ENCODE peak calls at places on chromosome 22, in six cellular contexts. One of them, this sample, is unnamed.

GRCh38 chr22:23408321-23408720 is 171.8 kb downstream of the IGLL1 start:
- DNase-seq in stimulated activated CD4-positive, alpha-beta T cell treated with anti-CD3 and anti-CD28 coated beads, TNF-alpha, amount 100 ng/mL, for 24 hours: no peak
- DNase-seq in left lung: no peak
- DNase-seq in AG04450: no peak
- DNase-seq in upper lobe of right lung: no peak
- DNase-seq in SHP77 treated with DMSO at 0.1 percent for 48 hours: no peak
- DNase-seq in this sample: no peak

GRCh38 chr22:42957544-42957943 is 57.4 kb downstream of the PACSIN2 start:
- DNase-seq in stimulated activated CD4-positive, alpha-beta T cell treated with anti-CD3 and anti-CD28 coated beads, TNF-alpha, amount 100 ng/mL, for 24 hours: no peak
- DNase-seq in left lung: no peak
- DNase-seq in AG04450: no peak
- DNase-seq in upper lobe of right lung: no peak
- DNase-seq in SHP77 treated with DMSO at 0.1 percent for 48 hours: no peak
- DNase-seq in this sample: no peak

GRCh38 chr22:28025333-28025732 is 106.3 kb upstream of the PITPNB start:
- DNase-seq in stimulated activated CD4-positive, alpha-beta T cell treated with anti-CD3 and anti-CD28 coated beads, TNF-alpha, amount 100 ng/mL, for 24 hours: no peak
- DNase-seq in left lung: peak
- DNase-seq in AG04450: no peak
- DNase-seq in upper lobe of right lung: peak
- DNase-seq in SHP77 treated with DMSO at 0.1 percent for 48 hours: no peak
- DNase-seq in this sample: no peak

GRCh38 chr22:47091241-47091691 is 328.8 kb downstream of the TBC1D22A start:
- DNase-seq in stimulated activated CD4-positive, alpha-beta T cell treated with anti-CD3 and anti-CD28 coated beads, TNF-alpha, amount 100 ng/mL, for 24 hours: no peak
- DNase-seq in left lung: no peak
- DNase-seq in AG04450: no peak
- DNase-seq in upper lobe of right lung: no peak
- DNase-seq in SHP77 treated with DMSO at 0.1 percent for 48 hours: no peak
- DNase-seq in this sample: no peak

GRCh38 chr22:35051034-35051535 is 14.9 kb upstream of the ISX start:
- DNase-seq in stimulated activated CD4-positive, alpha-beta T cell treated with anti-CD3 and anti-CD28 coated beads, TNF-alpha, amount 100 ng/mL, for 24 hours: no peak
- DNase-seq in left lung: no peak
- DNase-seq in AG04450: no peak
- DNase-seq in upper lobe of right lung: no peak
- DNase-seq in SHP77 treated with DMSO at 0.1 percent for 48 hours: no peak
- DNase-seq in this sample: no peak

GRCh38 chr22:30882974-30883533 is 85.5 kb downstream of the MORC2 start:
- DNase-seq in stimulated activated CD4-positive, alpha-beta T cell treated with anti-CD3 and anti-CD28 coated beads, TNF-alpha, amount 100 ng/mL, for 24 hours: no peak
- DNase-seq in left lung: no peak
- DNase-seq in AG04450: no peak
- DNase-seq in upper lobe of right lung: peak
- DNase-seq in SHP77 treated with DMSO at 0.1 percent for 48 hours: no peak
- DNase-seq in this sample: no peak

GRCh38 chr22:47309946-47310345 is 547.5 kb downstream of the TBC1D22A start:
- DNase-seq in stimulated activated CD4-positive, alpha-beta T cell treated with anti-CD3 and anti-CD28 coated beads, TNF-alpha, amount 100 ng/mL, for 24 hours: no peak
- DNase-seq in left lung: no peak
- DNase-seq in AG04450: no peak
- DNase-seq in upper lobe of right lung: no peak
- DNase-seq in SHP77 treated with DMSO at 0.1 percent for 48 hours: no peak
- DNase-seq in this sample: no peak

GRCh38 chr22:46801826-46802607 is 39.6 kb downstream of the TBC1D22A start:
- DNase-seq in stimulated activated CD4-positive, alpha-beta T cell treated with anti-CD3 and anti-CD28 coated beads, TNF-alpha, amount 100 ng/mL, for 24 hours: no peak
- DNase-seq in left lung: peak
- DNase-seq in AG04450: no peak
- DNase-seq in upper lobe of right lung: peak
- DNase-seq in SHP77 treated with DMSO at 0.1 percent for 48 hours: no peak
- DNase-seq in this sample: no peak

GRCh38 chr22:43228330-43228729 is 41.4 kb upstream of the TTLL12 start:
- DNase-seq in stimulated activated CD4-positive, alpha-beta T cell treated with anti-CD3 and anti-CD28 coated beads, TNF-alpha, amount 100 ng/mL, for 24 hours: no peak
- DNase-seq in left lung: no peak
- DNase-seq in AG04450: no peak
- DNase-seq in upper lobe of right lung: no peak
- DNase-seq in SHP77 treated with DMSO at 0.1 percent for 48 hours: no peak
- DNase-seq in this sample: no peak

GRCh38 chr22:41779889-41780505 is 20.5 kb upstream of the CCDC134 start:
- DNase-seq in stimulated activated CD4-positive, alpha-beta T cell treated with anti-CD3 and anti-CD28 coated beads, TNF-alpha, amount 100 ng/mL, for 24 hours: no peak
- DNase-seq in left lung: no peak
- DNase-seq in AG04450: no peak
- DNase-seq in upper lobe of right lung: no peak
- DNase-seq in SHP77 treated with DMSO at 0.1 percent for 48 hours: no peak
- DNase-seq in this sample: no peak

GRCh38 chr22:35883028-35883620 is 145.5 kb downstream of the RBFOX2 start:
- DNase-seq in stimulated activated CD4-positive, alpha-beta T cell treated with anti-CD3 and anti-CD28 coated beads, TNF-alpha, amount 100 ng/mL, for 24 hours: no peak
- DNase-seq in left lung: no peak
- DNase-seq in AG04450: no peak
- DNase-seq in upper lobe of right lung: no peak
- DNase-seq in SHP77 treated with DMSO at 0.1 percent for 48 hours: no peak
- DNase-seq in this sample: no peak

GRCh38 chr22:41382098-41382578 is 396 bp downstream of the TEF start:
- DNase-seq in stimulated activated CD4-positive, alpha-beta T cell treated with anti-CD3 and anti-CD28 coated beads, TNF-alpha, amount 100 ng/mL, for 24 hours: peak
- DNase-seq in left lung: peak
- DNase-seq in AG04450: no peak
- DNase-seq in upper lobe of right lung: peak
- DNase-seq in SHP77 treated with DMSO at 0.1 percent for 48 hours: no peak
- DNase-seq in this sample: no peak

GRCh38 chr22:50317178-50317577 is 9.6 kb downstream of the DENND6B start:
- DNase-seq in stimulated activated CD4-positive, alpha-beta T cell treated with anti-CD3 and anti-CD28 coated beads, TNF-alpha, amount 100 ng/mL, for 24 hours: no peak
- DNase-seq in left lung: no peak
- DNase-seq in AG04450: no peak
- DNase-seq in upper lobe of right lung: peak
- DNase-seq in SHP77 treated with DMSO at 0.1 percent for 48 hours: no peak
- DNase-seq in this sample: no peak

GRCh38 chr22:23365961-23366360 is 185.7 kb downstream of the BCR start:
- DNase-seq in stimulated activated CD4-positive, alpha-beta T cell treated with anti-CD3 and anti-CD28 coated beads, TNF-alpha, amount 100 ng/mL, for 24 hours: no peak
- DNase-seq in left lung: no peak
- DNase-seq in AG04450: no peak
- DNase-seq in upper lobe of right lung: no peak
- DNase-seq in SHP77 treated with DMSO at 0.1 percent for 48 hours: no peak
- DNase-seq in this sample: no peak

GRCh38 chr22:30286813-30287625 is 2.3 kb downstream of the CASTOR1 start:
- DNase-seq in stimulated activated CD4-positive, alpha-beta T cell treated with anti-CD3 and anti-CD28 coated beads, TNF-alpha, amount 100 ng/mL, for 24 hours: peak
- DNase-seq in left lung: peak
- DNase-seq in AG04450: no peak
- DNase-seq in upper lobe of right lung: peak
- DNase-seq in SHP77 treated with DMSO at 0.1 percent for 48 hours: peak
- DNase-seq in this sample: no peak

GRCh38 chr22:41523464-41524221 is 20.6 kb downstream of the POLR3H start:
- DNase-seq in stimulated activated CD4-positive, alpha-beta T cell treated with anti-CD3 and anti-CD28 coated beads, TNF-alpha, amount 100 ng/mL, for 24 hours: no peak
- DNase-seq in left lung: no peak
- DNase-seq in AG04450: peak
- DNase-seq in upper lobe of right lung: no peak
- DNase-seq in SHP77 treated with DMSO at 0.1 percent for 48 hours: no peak
- DNase-seq in this sample: no peak

GRCh38 chr22:49571326-49571725 is 256.3 kb downstream of the BRD1 start:
- DNase-seq in stimulated activated CD4-positive, alpha-beta T cell treated with anti-CD3 and anti-CD28 coated beads, TNF-alpha, amount 100 ng/mL, for 24 hours: no peak
- DNase-seq in left lung: peak
- DNase-seq in AG04450: no peak
- DNase-seq in upper lobe of right lung: no peak
- DNase-seq in SHP77 treated with DMSO at 0.1 percent for 48 hours: no peak
- DNase-seq in this sample: no peak

GRCh38 chr22:45877036-45877380 is 100.0 kb downstream of the WNT7B start:
- DNase-seq in stimulated activated CD4-positive, alpha-beta T cell treated with anti-CD3 and anti-CD28 coated beads, TNF-alpha, amount 100 ng/mL, for 24 hours: no peak
- DNase-seq in left lung: no peak
- DNase-seq in AG04450: no peak
- DNase-seq in upper lobe of right lung: no peak
- DNase-seq in SHP77 treated with DMSO at 0.1 percent for 48 hours: no peak
- DNase-seq in this sample: no peak

GRCh38 chr22:44364750-44365118 is 52.0 kb upstream of the SHISAL1 start:
- DNase-seq in stimulated activated CD4-positive, alpha-beta T cell treated with anti-CD3 and anti-CD28 coated beads, TNF-alpha, amount 100 ng/mL, for 24 hours: no peak
- DNase-seq in left lung: no peak
- DNase-seq in AG04450: no peak
- DNase-seq in upper lobe of right lung: peak
- DNase-seq in SHP77 treated with DMSO at 0.1 percent for 48 hours: no peak
- DNase-seq in this sample: no peak

GRCh38 chr22:18984564-18984963 is 48.5 kb upstream of the PRODH start:
- DNase-seq in stimulated activated CD4-positive, alpha-beta T cell treated with anti-CD3 and anti-CD28 coated beads, TNF-alpha, amount 100 ng/mL, for 24 hours: no peak
- DNase-seq in left lung: no peak
- DNase-seq in AG04450: no peak
- DNase-seq in upper lobe of right lung: no peak
- DNase-seq in SHP77 treated with DMSO at 0.1 percent for 48 hours: no peak
- DNase-seq in this sample: no peak

GRCh38 chr22:27773236-27773550 is 28.4 kb downstream of the MN1 start:
- DNase-seq in stimulated activated CD4-positive, alpha-beta T cell treated with anti-CD3 and anti-CD28 coated beads, TNF-alpha, amount 100 ng/mL, for 24 hours: no peak
- DNase-seq in left lung: no peak
- DNase-seq in AG04450: no peak
- DNase-seq in upper lobe of right lung: no peak
- DNase-seq in SHP77 treated with DMSO at 0.1 percent for 48 hours: no peak
- DNase-seq in this sample: no peak

GRCh38 chr22:29377979-29378378 is 10.4 kb downstream of the AP1B1 start:
- DNase-seq in stimulated activated CD4-positive, alpha-beta T cell treated with anti-CD3 and anti-CD28 coated beads, TNF-alpha, amount 100 ng/mL, for 24 hours: no peak
- DNase-seq in left lung: no peak
- DNase-seq in AG04450: no peak
- DNase-seq in upper lobe of right lung: no peak
- DNase-seq in SHP77 treated with DMSO at 0.1 percent for 48 hours: no peak
- DNase-seq in this sample: no peak

GRCh38 chr22:44975444-44976262 is 34.2 kb downstream of the PHF21B start:
- DNase-seq in stimulated activated CD4-positive, alpha-beta T cell treated with anti-CD3 and anti-CD28 coated beads, TNF-alpha, amount 100 ng/mL, for 24 hours: peak
- DNase-seq in left lung: peak
- DNase-seq in AG04450: peak
- DNase-seq in upper lobe of right lung: peak
- DNase-seq in SHP77 treated with DMSO at 0.1 percent for 48 hours: no peak
- DNase-seq in this sample: peak

GRCh38 chr22:45910928-45911467 is 66.0 kb downstream of the WNT7B start:
- DNase-seq in stimulated activated CD4-positive, alpha-beta T cell treated with anti-CD3 and anti-CD28 coated beads, TNF-alpha, amount 100 ng/mL, for 24 hours: no peak
- DNase-seq in left lung: no peak
- DNase-seq in AG04450: no peak
- DNase-seq in upper lobe of right lung: no peak
- DNase-seq in SHP77 treated with DMSO at 0.1 percent for 48 hours: no peak
- DNase-seq in this sample: no peak

This sample was measured in GOT3.